ENCODE peak calls at places on chromosomes 5 and 9, in six cellular contexts. O is CD4-positive, CD25-positive, alpha-beta regulatory T cell; D is mesenchymal stem cell; X is upper lobe of right lung; F is heart right ventricle; R is PC-3. E is an unnamed sample.

GRCh38 chr5:1008451-1009358 is at the start of gene NKD2:
- DNase-seq in R (peak; percentile 38), D (peak; percentile 33), O (no peak), F (peak; percentile 8), X (peak; percentile 70), E (peak; percentile 32)

GRCh38 chr5:116754556-116754955 is 179.9 kb upstream of the SEMA6A start:
- DNase-seq in R (no peak), O (no peak), X (no peak), F (no peak), D (no peak), E (no peak)

GRCh38 chr9:71681708-71682268 is 86.5 kb downstream of the CEMIP2 start:
- DNase-seq in D (peak; percentile 82), X (no peak), R (peak; percentile 57), O (no peak), F (no peak), E (no peak)

GRCh38 chr9:117160254-117160653 is 254.6 kb downstream of the ASTN2 start:
- DNase-seq in O (no peak), F (no peak), R (no peak), D (peak; percentile 5), X (no peak), E (no peak)

GRCh38 chr9:84393266-84393905 is 52.8 kb upstream of the SLC28A3 start:
- DNase-seq in O (no peak), R (no peak), X (no peak), D (no peak), F (no peak), E (no peak)

GRCh38 chr5:8491254-8491653 is 622.3 kb downstream of the MTRR start:
- DNase-seq in X (no peak), R (peak; percentile 53), O (no peak), D (no peak), F (no peak), E (no peak)

GRCh38 chr5:50990296-50990924 is 324.0 kb downstream of the PARP8 start:
- DNase-seq in X (no peak), R (no peak), D (no peak), O (no peak), F (no peak), E (no peak)

GRCh38 chr5:93874491-93874890 is 133.1 kb upstream of the POU5F2 start:
- DNase-seq in F (no peak), R (no peak), X (no peak), O (no peak), D (no peak), E (no peak)

GRCh38 chr5:139669681-139670368 is 21.7 kb downstream of the CXXC5 start:
- DNase-seq in F (peak; percentile 59), X (no peak), D (no peak), R (no peak), O (peak; percentile 30), E (no peak)

GRCh38 chr5:172335721-172336120 is 52.2 kb upstream of the UBTD2 start:
- DNase-seq in R (no peak), X (no peak), F (no peak), D (no peak), O (no peak), E (no peak)

GRCh38 chr9:132486706-132487350 is 76.8 kb downstream of the CFAP77 start:
- DNase-seq in X (no peak), F (no peak), O (peak; percentile 10), D (no peak), R (no peak), E (no peak)

GRCh38 chr9:136058801-136059302 is 36.2 kb downstream of the NACC2 start:
- DNase-seq in F (no peak), O (no peak), D (no peak), R (no peak), X (peak; percentile 60), E (no peak)

GRCh38 chr5:176552332-176552731 is 3.2 kb downstream of the CDHR2 start:
- DNase-seq in X (no peak), F (no peak), O (no peak), R (no peak), D (no peak), E (no peak)

GRCh38 chr5:179801304-179802206 is 5.1 kb downstream of the MGAT4B start:
- DNase-seq in D (peak; percentile 68), O (peak; percentile 78), X (peak; percentile 91), R (no peak), F (peak; percentile 70), E (peak; percentile 77)

GRCh38 chr5:172504736-172505402 is 50.5 kb upstream of the SH3PXD2B start:
- DNase-seq in O (no peak), D (no peak), F (peak; percentile 82), R (no peak), X (peak; percentile 11), E (no peak)

GRCh38 chr5:76393035-76393680 is 9.9 kb upstream of the IQGAP2 start:
- DNase-seq in D (no peak), O (peak; percentile 50), F (no peak), R (no peak), X (no peak), E (peak; percentile 23)

GRCh38 chr5:168227001-168227400 is 64.4 kb upstream of the WWC1 start:
- DNase-seq in R (peak; percentile 8), D (no peak), X (no peak), O (no peak), F (peak; percentile 24), E (no peak)

GRCh38 chr5:67976812-67977455 is 238.6 kb upstream of the PIK3R1 start:
- DNase-seq in F (no peak), X (no peak), D (no peak), R (no peak), O (no peak), E (no peak)

GRCh38 chr5:45694255-45694834 is 1.8 kb downstream of the HCN1 start:
- DNase-seq in X (no peak), F (no peak), R (peak; percentile 11), D (peak; percentile 15), O (no peak), E (no peak)

GRCh38 chr5:37554938-37555337 is 175.8 kb downstream of the WDR70 start:
- DNase-seq in O (no peak), X (no peak), D (no peak), F (no peak), R (peak; percentile 64), E (no peak)

GRCh38 chr5:31231171-31231570 is 37.7 kb downstream of the CDH6 start:
- DNase-seq in D (no peak), F (no peak), R (no peak), X (no peak), O (no peak), E (no peak)

GRCh38 chr5:170863646-170864045 is 1.8 kb downstream of the RANBP17 start:
- DNase-seq in D (peak; percentile 62), O (no peak), X (no peak), F (no peak), R (no peak), E (no peak)

GRCh38 chr5:148806520-148806931 is 19.9 kb upstream of the ADRB2 start:
- DNase-seq in X (no peak), D (no peak), R (peak; percentile 57), F (no peak), O (no peak), E (no peak)
- H3K4me1 ChIP-seq in X (peaks cover 35% of the 10 kb centered on the region), D (peaks cover 11% of the 10 kb centered on the region), R (peaks cover 54% of the 10 kb centered on the region), F (peaks cover 45% of the 10 kb centered on the region), O (peaks cover 17% of the 10 kb centered on the region), E (peaks cover 26% of the 10 kb centered on the region)

GRCh38 chr5:141961466-141961865 is 3.5 kb upstream of the PCDH12 start:
- DNase-seq in R (no peak), X (no peak), D (no peak), F (no peak), O (no peak), E (no peak)

GRCh38 chr5:141958113-141958512 is at the start of gene PCDH12:
- DNase-seq in O (no peak), F (peak; percentile 83), R (no peak), D (peak; percentile 39), X (no peak), E (no peak)

GRCh38 chr5:141958773-141959172 is 771 bp upstream of the PCDH12 start:
- DNase-seq in F (peak; percentile 48), X (no peak), O (no peak), R (peak; percentile 9), D (peak; percentile 31), E (no peak)

GRCh38 chr5:141960449-141961323 is 2.7 kb upstream of the PCDH12 start:
- DNase-seq in F (peak; percentile 92), O (peak; percentile 90), X (peak; percentile 89), D (peak; percentile 84), R (peak; percentile 78), E (peak; percentile 86)

GRCh38 chr5:141960018-141960417 is 2.0 kb upstream of the PCDH12 start:
- DNase-seq in F (no peak), O (no peak), D (no peak), X (no peak), R (no peak), E (no peak)
- H3K4me1 ChIP-seq in F (peaks cover 60% of the 10 kb centered on the region), O (peaks cover 37% of the 10 kb centered on the region), D (no peaks in the 10 kb centered on the region), X (peaks cover 20% of the 10 kb centered on the region), R (peaks cover 6% of the 10 kb centered on the region), E (peaks cover 45% of the 10 kb centered on the region)

GRCh38 chr5:141001466-141001853 is 35.2 kb downstream of the PCDHAC2 start:
- DNase-seq in F (no peak), D (peak; percentile 31), R (peak; percentile 60), O (no peak), X (peak; percentile 84), E (no peak)
- H3K4me1 ChIP-seq in F (peaks cover 10% of the 10 kb centered on the region), D (peaks cover 4% of the 10 kb centered on the region), R (peaks cover 39% of the 10 kb centered on the region), O (no peaks in the 10 kb centered on the region), X (no peaks in the 10 kb centered on the region), E (peaks cover 7% of the 10 kb centered on the region)

GRCh38 chr5:133981714-133982113 is 13.3 kb upstream of the C5orf15 start:
- DNase-seq in F (no peak), O (no peak), R (no peak), X (no peak), D (no peak), E (no peak)
- H3K4me1 ChIP-seq in F (peaks cover 35% of the 10 kb centered on the region), O (no peaks in the 10 kb centered on the region), R (no peaks in the 10 kb centered on the region), X (no peaks in the 10 kb centered on the region), D (peaks cover 10% of the 10 kb centered on the region), E (no peaks in the 10 kb centered on the region)

DNA sequence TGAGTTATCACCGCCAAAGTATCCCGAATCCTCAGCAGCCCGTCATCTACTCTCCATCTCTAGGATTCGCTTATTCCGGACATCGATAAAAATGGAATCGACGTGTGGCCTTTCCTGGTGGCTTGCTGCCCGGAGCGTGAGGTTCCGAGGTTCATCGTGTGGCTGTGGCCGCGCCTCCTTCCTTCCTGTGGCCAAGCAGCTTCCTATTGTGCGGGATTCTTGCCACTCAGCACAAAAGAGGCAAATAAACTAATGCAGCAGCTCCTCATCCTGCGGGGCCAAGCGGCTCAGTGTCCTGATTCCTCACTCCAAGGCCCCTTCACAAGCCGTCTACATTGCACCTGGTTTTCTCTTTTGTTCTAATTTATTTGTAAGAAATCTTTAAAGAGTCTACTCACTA is 800.9 kb downstream of the CDH9 start:
- DNase-seq in F (no peak), X (no peak), O (no peak), D (no peak), R (no peak), E (no peak)
- H3K4me1 ChIP-seq in F (no peaks in the 10 kb centered on the region), X (no peaks in the 10 kb centered on the region), O (no peaks in the 10 kb centered on the region), D (no peaks in the 10 kb centered on the region), R (no peaks in the 10 kb centered on the region), E (no peaks in the 10 kb centered on the region)